ENCODE peak calls at places on chromosomes 4 and X, in six cellular contexts. S is GM12864, T is fibroblast of lung, P is cardiac muscle cell, D is fibroblast of mammary gland, K is AG04450. Z is an unnamed sample.
A peak's percentile ranks its signal among the peaks of the same experiment; 100 is the strongest.

GRCh38 chr4:123159479-123159878 is 237.1 kb upstream of the NUDT6 start:
- DNase-seq in S (no peak), T (no peak), P (no peak), D (no peak), K (no peak), Z (no peak)

GRCh38 chr4:140343303-140343702 is 30.1 kb upstream of the SCOC start:
- DNase-seq in S (no peak), T (no peak), P (no peak), D (no peak), K (no peak), Z (no peak)

GRCh38 chr4:47374477-47374876 is 89.0 kb downstream of the COMMD8 start:
- DNase-seq in S (no peak), T (peak; percentile 40), P (no peak), D (peak; percentile 15), K (peak; percentile 32), Z (no peak)

GRCh38 chr4:184448828-184449227 is 25.5 kb downstream of the IRF2 start:
- DNase-seq in S (no peak), T (peak; percentile 62), P (no peak), D (peak; percentile 76), K (no peak), Z (peak; percentile 72)

GRCh38 chrX:151921292-151921691 is 8.6 kb downstream of the MAGEA4 start:
- DNase-seq in S (no peak), T (no peak), P (no peak), D (no peak), K (no peak), Z (no peak)

GRCh38 chr4:40856836-40857362 is 107.1 kb downstream of the NSUN7 start:
- DNase-seq in S (no peak), T (peak; percentile 69), P (peak; percentile 87), D (peak; percentile 39), K (no peak), Z (peak; percentile 36)

GRCh38 chrX:134247492-134247891 is 10.5 kb downstream of the CCDC160 start:
- DNase-seq in S (no peak), T (no peak), P (no peak), D (no peak), K (no peak), Z (no peak)

GRCh38 chrX:68835104-68835442 is 6.3 kb downstream of the EFNB1 start:
- DNase-seq in S (no peak), T (no peak), P (no peak), D (no peak), K (no peak), Z (no peak)

GRCh38 chr4:93617596-93617995 is 211.0 kb upstream of the ATOH1 start:
- DNase-seq in S (no peak), T (no peak), P (no peak), D (no peak), K (no peak), Z (no peak)

GRCh38 chr4:109816894-109817293 is 1.3 kb downstream of the GAR1 start:
- DNase-seq in S (no peak), T (no peak), P (no peak), D (no peak), K (no peak), Z (no peak)
- H3K4me3 ChIP-seq in S (peak overlapping the region; percentile 100), T (peak overlapping the region; percentile 97), P (peak overlapping the region; percentile 52), D (peak overlapping the region; percentile 99), K (peak overlapping the region; percentile 96), Z (peak overlapping the region; percentile 99)

GRCh38 chrX:50941638-50942037 is 31.1 kb downstream of the BMP15 start:
- DNase-seq in S (no peak), T (no peak), P (no peak), D (no peak), K (no peak), Z (no peak)
- TF ChIP-seq CTCF in S (peak; percentile 47), T (peak; percentile 10), P (peak; percentile 31), D (peak; percentile 37), K (peak; percentile 28), Z (peak; percentile 22)

GRCh38 chrX:131746491-131746968 is 202.7 kb downstream of the OR13H1 start:
- DNase-seq in S (no peak), T (peak; percentile 67), P (no peak), D (peak; percentile 85), K (no peak), Z (peak; percentile 96)
- H3K4me3 ChIP-seq in S (no peak overlapping the region), T (no peak overlapping the region), P (no peak overlapping the region), D (peak overlapping the region; percentile 64), K (no peak overlapping the region), Z (peak overlapping the region; percentile 72)

GRCh38 chr4:108166441-108167315 is 2.1 kb downstream of the LEF1 start:
- DNase-seq in S (no peak), T (peak; percentile 33), P (peak; percentile 88), D (peak; percentile 26), K (no peak), Z (no peak)
- TF ChIP-seq CTCF in S (no peak), T (no peak), P (no peak), D (no peak), K (no peak), Z (no peak)

GRCh38 chrX:102714994-102715393 is 2.7 kb downstream of the GPRASP2 start:
- DNase-seq in S (no peak), T (no peak), P (no peak), D (peak; percentile 7), K (no peak), Z (no peak)

GRCh38 chrX:102708900-102709299 is 3.3 kb upstream of the GPRASP2 start:
- DNase-seq in S (no peak), T (no peak), P (no peak), D (no peak), K (no peak), Z (no peak)

GRCh38 chrX:102712967-102713677 is 874 bp downstream of the GPRASP2 start:
- DNase-seq in S (no peak), T (peak; percentile 54), P (peak; percentile 35), D (peak; percentile 52), K (no peak), Z (peak; percentile 72)

GRCh38 chrX:102712216-102712966 is at the start of gene GPRASP2:
- DNase-seq in S (no peak), T (peak; percentile 23), P (peak; percentile 55), D (peak; percentile 6), K (no peak), Z (peak; percentile 17)

DNA sequence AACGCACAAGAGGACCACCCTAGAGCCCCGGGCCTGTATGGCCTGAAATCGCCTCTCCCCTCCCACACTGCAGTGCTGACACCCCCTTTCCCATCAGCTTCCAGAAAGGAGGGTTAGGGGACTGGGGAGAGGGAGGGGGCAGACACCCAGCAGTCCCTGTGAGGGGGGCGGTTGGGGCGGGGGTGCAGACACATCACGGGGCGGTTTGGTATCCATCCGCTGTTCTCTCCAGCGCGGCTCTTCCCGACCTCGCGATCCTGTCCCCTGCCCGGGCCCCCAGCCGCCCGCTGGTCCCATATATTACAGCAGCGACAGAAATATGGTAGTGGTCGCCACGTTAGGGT is 404 bp upstream of the GPRASP2 start:
- DNase-seq in S (no peak), T (no peak), P (peak; percentile 3), D (no peak), K (no peak), Z (no peak)
- H3K4me3 ChIP-seq in S (no peak overlapping the region), T (peak overlapping the region; percentile 53), P (peak overlapping the region; percentile 78), D (peak overlapping the region; percentile 64), K (peak overlapping the region; percentile 71), Z (peak overlapping the region; percentile 71)

GRCh38 chr4:13176603-13177190 is 307.4 kb downstream of the RAB28 start:
- DNase-seq in S (no peak), T (no peak), P (peak; percentile 34), D (no peak), K (no peak), Z (no peak)
- TF ChIP-seq CTCF in S (no peak), T (no peak), P (no peak), D (no peak), K (no peak), Z (no peak)